ENCODE peak calls at places on chromosomes 12 and 14, in six cellular contexts. O is sigmoid colon; F is CD4-positive, CD25-positive, alpha-beta regulatory T cell; Z is OCI-LY7; Q is right lobe of liver; P is GM12878. U is an unnamed sample. For H3K9me3, the result is how much of the 10 kb centered on the place peaks cover.

GRCh38 chr12:62698701-62699101 is 232.1 kb downstream of the MON2 start:
- DNase-seq in F (no peak), P (no peak), Z (no peak), O (no peak), Q (no peak), U (no peak)

GRCh38 chr12:3061129-3061857 is 15.9 kb upstream of the TSPAN9 start:
- DNase-seq in P (no peak), Q (no peak), F (no peak), Z (no peak), O (no peak), U (no peak)

GRCh38 chr12:10701226-10701681 is 21.9 kb downstream of the YBX3 start:
- DNase-seq in Z (no peak), P (no peak), O (no peak), F (no peak), Q (no peak), U (no peak)

GRCh38 chr14:72864712-72865365 is 29.1 kb downstream of the DPF3 start:
- DNase-seq in Q (no peak), P (no peak), O (no peak), Z (no peak), F (no peak), U (no peak)

GRCh38 chr14:88842414-88842813 is 18.0 kb downstream of the TTC8 start:
- DNase-seq in F (no peak), P (no peak), O (no peak), Z (no peak), Q (no peak), U (no peak)

GRCh38 chr14:64706552-64707193 is 2.4 kb downstream of the PLEKHG3 start:
- DNase-seq in P (no peak), O (peak), Q (peak), F (no peak), Z (no peak), U (no peak)

GRCh38 chr14:34715108-34715863 is 893 bp upstream of the CFL2 start:
- DNase-seq in F (no peak), P (no peak), Q (no peak), Z (no peak), O (no peak), U (no peak)

GRCh38 chr12:105852496-105852895 is 286.3 kb downstream of the NUAK1 start:
- DNase-seq in O (no peak), P (no peak), Z (no peak), Q (no peak), F (no peak), U (no peak)

GRCh38 chr12:62006076-62006732 is 254.0 kb upstream of the USP15 start:
- DNase-seq in Q (peak), O (no peak), Z (peak), P (no peak), F (peak), U (no peak)

GRCh38 chr12:108237272-108237671 is 101.8 kb downstream of the CMKLR1 start:
- DNase-seq in F (no peak), O (no peak), Z (no peak), P (no peak), Q (no peak), U (no peak)

GRCh38 chr12:8985213-8985612 is 4.1 kb upstream of the KLRG1 start:
- DNase-seq in O (no peak), P (no peak), Z (no peak), Q (no peak), F (no peak), U (no peak)

GRCh38 chr12:47377414-47378221 is 297.9 kb upstream of the AMIGO2 start:
- DNase-seq in O (peak), P (no peak), F (no peak), Z (no peak), Q (peak), U (no peak)

GRCh38 chr12:50825372-50825838 is 17.3 kb upstream of the TMPRSS12 start:
- DNase-seq in Q (no peak), O (no peak), Z (peak), P (no peak), F (peak), U (no peak)

GRCh38 chr14:93943052-93943451 is 15.9 kb downstream of the FAM181A start:
- DNase-seq in O (no peak), P (no peak), F (no peak), Q (no peak), Z (no peak), U (no peak)

GRCh38 chr14:70045715-70046535 is 142.8 kb downstream of the SLC8A3 start:
- DNase-seq in F (no peak), Z (no peak), P (no peak), Q (peak), O (peak), U (no peak)

GRCh38 chr14:101380940-101381339 is 180.4 kb upstream of the DIO3 start:
- DNase-seq in O (no peak), Q (no peak), F (no peak), Z (no peak), P (no peak), U (no peak)

GRCh38 chr14:101380512-101380911 is 180.8 kb upstream of the DIO3 start:
- DNase-seq in Z (no peak), P (no peak), F (no peak), Q (no peak), O (no peak), U (no peak)

GRCh38 chr14:101379842-101380241 is 181.5 kb upstream of the DIO3 start:
- DNase-seq in F (no peak), P (no peak), O (no peak), Z (no peak), Q (no peak), U (no peak)

DNA sequence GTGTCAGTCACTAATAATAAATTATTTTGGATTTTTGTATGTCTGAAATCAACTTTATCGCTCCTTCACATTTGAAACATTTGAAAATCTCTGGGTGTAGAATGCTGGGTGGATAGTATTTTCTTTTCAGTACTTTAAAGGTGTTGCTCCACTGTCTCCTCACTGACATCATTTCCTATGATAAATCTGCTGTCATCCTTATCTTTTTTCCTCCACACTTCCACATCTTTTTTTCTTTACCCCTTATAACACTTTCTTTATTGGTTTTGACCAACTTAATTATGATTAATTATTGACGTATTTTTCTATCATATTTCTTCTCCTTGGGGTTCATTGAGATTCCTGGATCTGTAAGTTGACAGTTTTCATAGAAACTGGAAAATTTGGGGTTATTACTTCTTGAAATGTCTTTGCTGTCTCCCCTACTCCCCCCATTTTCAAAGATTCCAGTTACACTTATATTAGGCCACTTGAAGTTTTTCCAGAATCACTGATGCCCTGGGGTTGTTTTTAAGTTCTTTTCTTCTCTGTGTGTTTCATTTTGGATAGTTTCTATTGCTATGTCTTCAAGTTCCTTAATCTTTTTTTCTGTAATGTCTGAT is 177.5 kb upstream of the DIO3 start:
- DNase-seq in Z (no peak), O (no peak), Q (no peak), P (no peak), F (no peak), U (no peak)
- H3K9me3 ChIP-seq in Z (under half), O (under half), Q (under half), P (under half), F (under half), U (under half)

GRCh38 chr12:133192847-133193246 is 11.6 kb downstream of the ZNF268 start:
- DNase-seq in Q (no peak), Z (no peak), O (no peak), P (no peak), F (no peak), U (no peak)
- H3K9me3 ChIP-seq in Q (half or more), Z (under half), O (under half), P (half or more), F (half or more), U (half or more)

GRCh38 chr14:20194101-20194500 is 3.4 kb downstream of the OR11G2 start:
- DNase-seq in Z (no peak), P (no peak), F (no peak), O (no peak), Q (no peak), U (no peak)
- H3K9me3 ChIP-seq in Z (under half), P (under half), F (under half), O (under half), Q (under half), U (under half)

GRCh38 chr12:34291426-34291901 is 269.2 kb downstream of the ALG10 start:
- DNase-seq in Z (no peak), F (no peak), O (peak), Q (peak), P (no peak), U (no peak)
- H3K9me3 ChIP-seq in Z (under half), F (half or more), O (under half), Q (under half), P (under half), U (under half)

GRCh38 chr12:34290191-34290995 is 268.1 kb downstream of the ALG10 start:
- DNase-seq in F (no peak), Q (no peak), O (peak), Z (no peak), P (no peak), U (no peak)
- H3K9me3 ChIP-seq in F (half or more), Q (under half), O (under half), Z (under half), P (under half), U (under half)

DNA sequence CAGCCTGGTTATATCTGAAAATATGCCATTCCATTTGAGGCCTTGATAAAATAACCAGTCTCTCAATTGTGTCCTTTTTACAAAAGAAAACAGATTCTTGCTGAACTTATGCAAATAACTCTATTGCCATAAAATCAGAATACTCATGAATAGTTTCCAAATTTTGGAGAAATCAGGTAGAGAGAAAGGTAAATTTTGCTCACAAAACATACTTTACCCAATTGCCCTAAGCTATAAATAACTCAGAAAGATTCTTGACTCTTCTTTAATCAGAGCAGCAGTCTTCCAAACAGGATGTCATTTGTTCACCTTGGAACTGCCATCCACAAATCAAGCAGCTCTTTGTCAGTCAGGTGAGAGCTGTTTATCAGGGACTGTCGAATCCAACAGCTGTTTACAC is 12.6 kb downstream of the ZNF26 start:
- DNase-seq in Q (no peak), O (no peak), P (no peak), Z (peak), F (no peak), U (no peak)
- H3K9me3 ChIP-seq in Q (half or more), O (under half), P (under half), Z (half or more), F (half or more), U (under half)